ENCODE peak calls at places on chromosomes 7 and 10, in nine cellular contexts. P, B, M, S, I, A, T, N and W are unnamed samples.

GRCh38 chr10:27252267-27253000 is 11.8 kb upstream of the ACBD5 start:
- DNase-seq in N (peak), P (no peak), B (peak), S (no peak), I (peak), T (no peak), A (no peak), M (peak), W (no peak)

GRCh38 chr7:101390901-101391301 is 28.2 kb downstream of the COL26A1 start:
- DNase-seq in B (peak), P (peak), M (no peak), N (peak), A (no peak), T (peak), I (peak), S (no peak), W (no peak)

GRCh38 chr10:114485695-114486400 is 81.5 kb upstream of the AFAP1L2 start:
- DNase-seq in N (no peak), A (no peak), T (no peak), M (no peak), S (no peak), B (no peak), P (no peak), I (no peak), W (no peak)

GRCh38 chr7:66557214-66558200 is 71.2 kb upstream of the KCTD7 start:
- DNase-seq in A (peak), B (no peak), M (peak), I (peak), N (peak), P (no peak), S (no peak), T (peak), W (peak)

GRCh38 chr10:58839771-58840170 is 327.1 kb downstream of the BICC1 start:
- DNase-seq in N (no peak), A (no peak), S (no peak), I (no peak), P (no peak), M (no peak), T (no peak), B (no peak), W (no peak)

GRCh38 chr7:49099587-49100326 is 175.4 kb downstream of the CDC14C start:
- DNase-seq in I (peak), B (no peak), T (no peak), P (no peak), M (no peak), S (no peak), A (no peak), N (no peak), W (no peak)

GRCh38 chr7:115632636-115633035 is 397.9 kb downstream of the TFEC start:
- DNase-seq in N (no peak), S (no peak), T (no peak), M (no peak), A (no peak), P (no peak), I (no peak), B (no peak), W (no peak)

GRCh38 chr10:30151581-30152389 is 92.4 kb upstream of the JCAD start:
- DNase-seq in P (no peak), A (peak), N (peak), T (peak), I (peak), S (peak), M (no peak), B (no peak), W (no peak)

GRCh38 chr10:9214618-9215017 is 1160.1 kb downstream of the GATA3 start:
- DNase-seq in S (no peak), T (no peak), B (no peak), P (no peak), A (no peak), I (no peak), M (no peak), N (no peak), W (no peak)

GRCh38 chr10:119395287-119396007 is 147.1 kb downstream of the RGS10 start:
- DNase-seq in N (no peak), P (no peak), I (peak), A (no peak), B (no peak), S (no peak), M (no peak), T (no peak), W (peak)

GRCh38 chr7:150357277-150357676 is 11.3 kb upstream of the REPIN1 start:
- DNase-seq in T (no peak), N (no peak), I (no peak), M (no peak), P (no peak), S (no peak), A (no peak), B (no peak), W (peak)

GRCh38 chr7:105680505-105681187 is 99.4 kb upstream of the EFCAB10 start:
- DNase-seq in A (no peak), M (no peak), B (no peak), N (no peak), T (no peak), P (peak), S (no peak), I (no peak), W (no peak)

GRCh38 chr7:100407285-100408180 is 21.0 kb downstream of the ZCWPW1 start:
- DNase-seq in S (peak), I (peak), T (peak), N (peak), B (peak), M (peak), P (peak), A (peak), W (peak)

GRCh38 chr10:68132391-68132790 is 23.1 kb downstream of the MYPN start:
- DNase-seq in M (no peak), A (no peak), S (no peak), N (no peak), T (peak), P (no peak), I (no peak), B (no peak), W (no peak)

GRCh38 chr10:34996843-34997242 is 93.3 kb downstream of the CUL2 start:
- DNase-seq in T (no peak), N (no peak), B (no peak), M (no peak), P (no peak), A (no peak), S (no peak), I (no peak), W (peak)

GRCh38 chr7:63925626-63926460 is 72.8 kb upstream of the ZNF722 start:
- DNase-seq in P (no peak), B (no peak), T (peak), A (peak), I (no peak), S (no peak), M (no peak), N (peak), W (peak)

GRCh38 chr7:42237162-42237821 is at the start of gene GLI3:
- DNase-seq in T (peak), M (peak), I (peak), P (no peak), S (no peak), N (peak), A (no peak), B (no peak), W (peak)

GRCh38 chr10:32298066-32298812 is 48.7 kb downstream of the EPC1 start:
- DNase-seq in A (peak), T (no peak), S (peak), P (peak), B (no peak), I (no peak), M (peak), N (no peak), W (no peak)

GRCh38 chr7:47826754-47827153 is 121.5 kb downstream of the PKD1L1 start:
- DNase-seq in M (no peak), A (no peak), I (no peak), N (no peak), T (no peak), S (no peak), P (no peak), B (no peak), W (no peak)

GRCh38 chr7:7035851-7036250 is 146.5 kb upstream of the C1GALT1 start:
- DNase-seq in M (no peak), B (no peak), A (no peak), P (no peak), I (no peak), S (no peak), T (no peak), N (no peak), W (no peak)

GRCh38 chr10:119095648-119096047 is 8.3 kb upstream of the DENND10 start:
- DNase-seq in B (no peak), A (no peak), S (no peak), T (no peak), M (no peak), I (no peak), P (no peak), N (no peak), W (no peak)

GRCh38 chr7:27680610-27681009 is 17.9 kb upstream of the HIBADH start:
- DNase-seq in N (no peak), M (no peak), I (no peak), P (no peak), S (no peak), B (no peak), A (no peak), T (no peak), W (no peak)

GRCh38 chr7:127858091-127858914 is 172.9 kb downstream of the LRRC4 start:
- DNase-seq in I (no peak), B (no peak), S (no peak), T (no peak), A (no peak), N (no peak), P (no peak), M (no peak), W (no peak)

GRCh38 chr7:108094933-108095710 is 35.0 kb downstream of the LAMB4 start:
- DNase-seq in A (peak), B (no peak), N (no peak), T (peak), S (no peak), I (no peak), P (peak), M (peak), W (no peak)

GRCh38 chr7:101386558-101387199 is 24.0 kb downstream of the COL26A1 start:
- DNase-seq in I (peak), A (no peak), B (no peak), T (peak), P (peak), S (no peak), N (no peak), M (peak), W (no peak)

GRCh38 chr7:32594965-32595364 is 99.7 kb downstream of the AVL9 start:
- DNase-seq in T (no peak), B (no peak), N (no peak), A (no peak), S (no peak), P (no peak), I (no peak), M (no peak), W (no peak)

GRCh38 chr10:52785418-52785817 is 12.8 kb upstream of the MBL2 start:
- DNase-seq in T (no peak), I (no peak), S (no peak), A (no peak), N (no peak), P (no peak), M (no peak), B (no peak), W (no peak)

GRCh38 chr7:108529341-108529740 is 3.4 kb upstream of the PNPLA8 start:
- DNase-seq in S (no peak), I (peak), M (no peak), N (no peak), A (no peak), P (no peak), T (no peak), B (no peak), W (no peak)

GRCh38 chr7:29563590-29564454 is at the start of gene PRR15:
- DNase-seq in T (peak), N (no peak), B (no peak), A (no peak), I (peak), M (peak), P (peak), S (peak), W (no peak)

GRCh38 chr10:130353928-130354327 is 217.7 kb downstream of the GLRX3 start:
- DNase-seq in M (no peak), N (no peak), P (no peak), S (no peak), I (no peak), B (no peak), T (no peak), A (no peak), W (no peak)

GRCh38 chr7:157043745-157044144 is 33.3 kb upstream of the MNX1 start:
- DNase-seq in A (no peak), I (no peak), P (no peak), S (no peak), B (no peak), M (no peak), T (no peak), N (no peak), W (no peak)

GRCh38 chr7:28767356-28767755 is 190.8 kb downstream of the TRIL start:
- DNase-seq in S (no peak), A (no peak), B (no peak), T (no peak), M (no peak), P (no peak), I (no peak), N (no peak), W (no peak)

GRCh38 chr10:21524526-21525366 is 736 bp downstream of the SKIDA1 start:
- DNase-seq in T (no peak), I (peak), B (no peak), P (peak), A (no peak), N (no peak), M (no peak), S (no peak), W (peak)

GRCh38 chr7:132379292-132379691 is 197.0 kb downstream of the PLXNA4 start:
- DNase-seq in M (no peak), S (no peak), P (no peak), N (no peak), B (no peak), A (no peak), I (no peak), T (no peak), W (no peak)

DNA sequence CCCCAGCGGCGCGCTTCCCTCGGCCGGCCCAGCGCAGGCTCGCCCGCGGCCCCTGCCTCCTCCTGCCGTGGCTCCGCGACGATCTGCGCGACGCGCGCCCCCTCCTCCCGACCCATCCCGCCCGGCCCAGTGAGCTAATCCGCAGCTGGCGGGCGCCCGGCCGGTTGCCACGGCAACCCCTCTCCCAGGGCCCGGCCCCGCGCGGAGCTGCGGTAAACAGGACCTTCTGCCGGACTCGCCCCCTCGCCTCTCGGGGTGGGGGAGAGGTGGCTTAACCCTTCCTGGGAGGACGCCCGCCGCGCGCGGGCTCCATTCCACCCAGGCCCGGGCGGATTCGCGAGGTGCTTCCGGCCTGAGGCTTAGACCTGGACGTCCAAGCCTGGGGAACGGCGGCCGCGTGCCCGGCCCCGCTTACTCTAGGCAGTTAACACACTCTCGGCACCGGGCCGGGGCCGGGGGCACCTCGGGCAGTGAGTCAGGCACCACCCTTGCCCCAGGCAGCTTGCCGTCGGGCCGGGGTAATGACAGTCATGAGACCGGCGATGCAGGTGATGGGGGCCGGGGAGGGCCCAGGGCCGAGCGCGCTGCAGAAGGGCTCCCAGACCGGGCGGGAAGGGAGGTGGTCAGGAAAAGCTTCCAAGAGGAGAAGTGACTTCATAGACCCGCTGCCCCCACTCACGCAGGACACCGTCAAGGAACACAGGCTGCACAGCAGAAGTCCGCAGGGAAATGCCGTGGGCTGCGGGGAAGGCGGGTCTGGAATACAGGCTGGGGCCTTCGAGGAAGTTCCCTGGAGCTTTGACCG is at the start of gene DENND2A:
- DNase-seq in T (peak), P (no peak), A (no peak), S (no peak), M (no peak), I (peak), B (no peak), N (peak), W (no peak)
- TF ChIP-seq REST in T (peak), P (no peak), A (no peak), S (no peak), M (no peak), I (no peak), B (no peak), N (no peak), W (no peak)

DNA sequence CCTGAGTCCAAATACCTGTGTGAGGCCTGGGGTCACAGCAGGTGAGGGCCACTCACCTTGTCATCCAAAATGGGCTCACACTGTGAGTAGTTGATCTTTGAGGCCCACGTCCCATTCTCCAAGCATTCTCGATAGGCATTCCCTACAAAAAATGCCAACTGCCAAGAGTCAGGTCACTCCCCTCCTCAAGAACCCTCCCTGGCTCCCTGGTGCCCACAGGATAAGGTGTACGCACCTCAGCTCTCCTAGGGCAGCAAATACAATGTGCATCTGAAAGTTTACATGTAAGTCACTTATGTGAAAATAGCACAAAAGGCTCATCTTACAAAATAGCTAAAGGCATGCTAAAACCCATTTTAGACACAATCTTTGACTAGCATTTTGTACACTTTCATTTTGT is 15.1 kb downstream of the CRHR2 start:
- DNase-seq in S (no peak), P (no peak), M (no peak), T (no peak), N (no peak), B (no peak), A (no peak), I (no peak), W (no peak)
- H3K4me3 ChIP-seq in S (no peak), P (no peak), M (no peak), T (no peak), N (no peak), B (no peak), A (no peak), I (no peak), W (no peak)

GRCh38 chr7:79810945-79811344 is 323.7 kb upstream of the GNAI1 start:
- DNase-seq in M (no peak), N (no peak), B (no peak), T (no peak), A (no peak), I (no peak), P (no peak), S (no peak), W (no peak)

GRCh38 chr7:79806161-79806734 is 328.4 kb upstream of the GNAI1 start:
- DNase-seq in A (no peak), T (no peak), S (peak), P (peak), B (no peak), M (no peak), I (peak), N (no peak), W (no peak)
- TF ChIP-seq CTCF in A (peak), T (peak), S (peak), P (peak), B (no peak), M (peak), I (peak), N (no peak), W (no peak)

DNA sequence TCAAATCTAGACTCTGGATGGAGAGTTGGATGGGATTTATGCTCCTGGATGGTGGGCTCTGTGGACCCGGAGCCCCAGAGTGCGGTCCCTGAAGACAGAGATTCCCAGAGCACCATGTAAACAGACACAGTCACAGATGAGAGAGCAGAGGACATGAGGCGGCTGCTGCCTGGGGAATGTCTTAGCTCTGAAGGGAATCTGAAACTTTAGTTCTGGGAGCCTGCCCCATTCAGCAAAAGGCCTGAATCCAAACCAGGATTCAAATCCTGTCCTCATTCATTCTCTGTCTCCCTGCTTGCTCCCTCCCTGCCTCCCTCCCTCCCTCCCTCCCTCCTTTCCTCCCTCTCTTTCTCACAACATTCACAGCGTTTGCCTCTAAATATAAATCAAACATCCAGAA is 49.5 kb upstream of the CALD1 start:
- DNase-seq in P (no peak), S (no peak), N (no peak), I (no peak), A (no peak), B (no peak), T (no peak), M (no peak), W (no peak)
- TF ChIP-seq REST in P (no peak), S (no peak), N (no peak), I (no peak), A (no peak), B (no peak), T (no peak), M (no peak), W (no peak)

DNA sequence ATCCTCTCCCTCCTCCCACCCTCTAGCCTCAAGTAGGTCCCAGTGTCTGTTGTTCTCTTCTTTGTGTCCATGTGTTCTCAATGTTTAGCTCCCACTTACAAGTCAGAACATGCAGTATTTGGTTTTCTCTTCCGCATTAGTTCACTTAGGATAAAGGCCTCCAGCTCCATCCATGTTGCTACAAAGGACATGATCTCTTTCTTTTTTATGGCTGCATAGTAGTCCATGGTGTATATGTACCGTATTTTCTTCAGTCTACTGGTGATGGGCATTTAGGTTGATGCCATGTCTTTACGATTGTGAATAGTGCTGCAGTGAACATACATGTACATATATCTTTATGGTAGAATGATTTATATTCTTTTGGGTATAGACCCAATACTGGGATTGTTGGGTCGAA is 1.6 kb upstream of the GOT1 start:
- DNase-seq in M (no peak), B (no peak), S (no peak), A (no peak), N (no peak), P (no peak), I (no peak), T (no peak), W (no peak)
- H3K4me3 ChIP-seq in M (peak), B (peak), S (peak), A (peak), N (peak), P (peak), I (peak), T (no peak), W (no peak)

DNA sequence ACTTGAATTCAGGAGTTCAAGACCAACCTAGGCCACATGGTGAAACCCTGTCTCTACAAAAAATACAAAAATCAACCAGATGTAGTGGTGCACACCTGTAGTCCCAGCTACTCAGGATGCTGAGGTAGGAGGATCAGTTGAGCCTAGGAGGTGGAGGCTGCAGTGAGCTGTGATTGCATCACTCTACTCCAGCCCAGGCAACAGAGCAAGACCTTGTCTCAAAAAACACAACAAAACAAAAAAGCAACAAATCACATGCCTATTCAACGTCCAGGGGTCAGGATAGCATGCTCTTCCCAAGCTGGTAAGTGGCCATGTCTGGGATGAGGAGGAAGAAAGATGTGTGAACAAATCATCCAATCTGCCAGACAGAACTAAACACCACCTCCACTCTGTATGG is 6.2 kb upstream of the RADIL start:
- DNase-seq in N (no peak), B (no peak), S (no peak), M (no peak), P (no peak), T (no peak), A (no peak), I (no peak), W (no peak)
- TF ChIP-seq CTCF in N (no peak), B (no peak), S (no peak), M (no peak), P (no peak), T (no peak), A (no peak), I (no peak), W (no peak)

GRCh38 chr10:125006921-125007391 is 65.0 kb downstream of the ZRANB1 start:
- DNase-seq in P (no peak), B (no peak), N (no peak), I (no peak), S (no peak), T (peak), A (no peak), M (no peak), W (no peak)
- TF ChIP-seq REST in P (no peak), B (no peak), N (no peak), I (no peak), S (no peak), T (no peak), A (no peak), M (no peak), W (no peak)